ENCODE peak calls at places on chromosomes 7 and 10, in seven cellular contexts. R is GM23248; Y is CD8-positive, alpha-beta memory T cell; X is PC-3; L is HCT116; I is iPS DF 6.9; J is esophagus squamous epithelium. H is an unnamed sample.
A peak's percentile ranks its signal among the peaks of the same experiment; 100 is the strongest.

GRCh38 chr10:17113346-17113745 is 16.3 kb downstream of the CUBN start:
- DNase-seq in R (peak; percentile 20), Y (no peak), X (peak; percentile 74), L (no peak), I (no peak), J (no peak), H (no peak)

GRCh38 chr7:155640629-155641028 is 3.8 kb upstream of the RBM33 start:
- DNase-seq in R (no peak), Y (no peak), X (no peak), L (no peak), I (no peak), J (no peak), H (no peak)

GRCh38 chr7:141748401-141748800 is 10.2 kb downstream of the SSBP1 start:
- DNase-seq in R (no peak), Y (no peak), X (no peak), L (no peak), I (no peak), J (no peak), H (no peak)

GRCh38 chr10:14727389-14727918 is 47.2 kb downstream of the FAM107B start:
- DNase-seq in R (no peak), Y (no peak), X (no peak), L (no peak), I (no peak), J (no peak), H (no peak)

GRCh38 chr7:74453321-74454011 is at the start of gene GTF2IRD1:
- DNase-seq in R (peak; percentile 76), Y (peak; percentile 37), X (peak; percentile 55), L (no peak), I (no peak), J (no peak), H (peak; percentile 88)

GRCh38 chr7:30027065-30027456 is 559 bp upstream of the FKBP14 start:
- DNase-seq in R (peak; percentile 75), Y (peak; percentile 1), X (peak; percentile 76), L (no peak), I (no peak), J (no peak), H (no peak)

GRCh38 chr7:156167987-156168386 is 355.7 kb upstream of the SHH start:
- DNase-seq in R (no peak), Y (no peak), X (no peak), L (no peak), I (no peak), J (no peak), H (peak; percentile 40)

GRCh38 chr7:70710011-70710480 is 421.9 kb upstream of the GALNT17 start:
- DNase-seq in R (peak; percentile 63), Y (no peak), X (no peak), L (no peak), I (no peak), J (no peak), H (no peak)

GRCh38 chr7:7857143-7857583 is 111.4 kb upstream of the GLCCI1 start:
- DNase-seq in R (no peak), Y (no peak), X (no peak), L (no peak), I (no peak), J (no peak), H (no peak)

GRCh38 chr7:15397159-15397550 is 164.7 kb downstream of the AGMO start:
- DNase-seq in R (no peak), Y (no peak), X (no peak), L (no peak), I (no peak), J (no peak), H (no peak)

GRCh38 chr7:7751243-7752092 is 33.1 kb upstream of the RPA3 start:
- DNase-seq in R (no peak), Y (no peak), X (no peak), L (no peak), I (no peak), J (no peak), H (no peak)

GRCh38 chr7:28349637-28350036 is 62.7 kb upstream of the CREB5 start:
- DNase-seq in R (peak; percentile 31), Y (no peak), X (peak; percentile 89), L (no peak), I (no peak), J (no peak), H (no peak)

GRCh38 chr10:34746094-34746493 is 69.0 kb downstream of the PARD3 start:
- DNase-seq in R (no peak), Y (no peak), X (peak; percentile 61), L (peak; percentile 72), I (no peak), J (no peak), H (no peak)

GRCh38 chr10:71921319-71922027 is 42.7 kb upstream of the CHST3 start:
- DNase-seq in R (peak; percentile 42), Y (no peak), X (no peak), L (no peak), I (no peak), J (no peak), H (no peak)

GRCh38 chr7:435518-436366 is 83.9 kb downstream of the PDGFA start:
- DNase-seq in R (peak; percentile 76), Y (no peak), X (peak; percentile 82), L (no peak), I (no peak), J (no peak), H (no peak)

GRCh38 chr10:86314616-86315520 is 51.7 kb downstream of the GRID1 start:
- DNase-seq in R (no peak), Y (no peak), X (no peak), L (no peak), I (no peak), J (no peak), H (peak; percentile 24)

GRCh38 chr7:64990216-64990615 is 620 bp downstream of the ZNF117 start:
- DNase-seq in R (no peak), Y (no peak), X (no peak), L (no peak), I (no peak), J (no peak), H (no peak)

GRCh38 chr7:4629287-4629905 is 52.7 kb upstream of the FOXK1 start:
- DNase-seq in R (peak; percentile 23), Y (no peak), X (no peak), L (no peak), I (no peak), J (no peak), H (no peak)

GRCh38 chr10:61157182-61157581 is 213.2 kb upstream of the RHOBTB1 start:
- DNase-seq in R (no peak), Y (no peak), X (no peak), L (no peak), I (no peak), J (no peak), H (no peak)

GRCh38 chr7:9891056-9891455 is 1082.6 kb upstream of the PHF14 start:
- DNase-seq in R (no peak), Y (no peak), X (no peak), L (no peak), I (no peak), J (no peak), H (no peak)

GRCh38 chr10:6382081-6382480 is 179.3 kb downstream of the PFKFB3 start:
- DNase-seq in R (peak; percentile 40), Y (no peak), X (no peak), L (no peak), I (no peak), J (no peak), H (no peak)

GRCh38 chr10:114652402-114653368 is 5.4 kb downstream of the ABLIM1 start:
- DNase-seq in R (no peak), Y (no peak), X (no peak), L (no peak), I (no peak), J (no peak), H (no peak)

GRCh38 chr10:77248104-77248503 is 389.5 kb downstream of the KCNMA1 start:
- DNase-seq in R (no peak), Y (no peak), X (no peak), L (no peak), I (no peak), J (no peak), H (peak; percentile 58)

GRCh38 chr7:66880009-66880554 is 40.9 kb upstream of the TMEM248 start:
- DNase-seq in R (no peak), Y (no peak), X (no peak), L (no peak), I (no peak), J (no peak), H (no peak)

GRCh38 chr7:138668197-138668596 is 33.0 kb downstream of the SVOPL start:
- DNase-seq in R (no peak), Y (no peak), X (no peak), L (no peak), I (no peak), J (no peak), H (no peak)

GRCh38 chr10:49662169-49662830 is 17.2 kb upstream of the C10orf53 start:
- DNase-seq in R (no peak), Y (no peak), X (no peak), L (no peak), I (no peak), J (no peak), H (no peak)

GRCh38 chr10:47094126-47094525 is 182.9 kb downstream of the PTPN20 start:
- DNase-seq in R (no peak), Y (no peak), X (no peak), L (no peak), I (no peak), J (no peak), H (no peak)

GRCh38 chr7:124074007-124074406 is 41.1 kb upstream of the TMEM229A start:
- DNase-seq in R (no peak), Y (no peak), X (no peak), L (no peak), I (no peak), J (no peak), H (no peak)

GRCh38 chr10:36254191-36254590 is 612.1 kb upstream of the FZD8 start:
- DNase-seq in R (peak; percentile 31), Y (no peak), X (peak; percentile 75), L (no peak), I (no peak), J (no peak), H (no peak)

GRCh38 chr10:124701435-124701834 is 42.7 kb downstream of the FAM53B start:
- DNase-seq in R (peak; percentile 14), Y (no peak), X (no peak), L (no peak), I (no peak), J (no peak), H (no peak)
- H3K4me1 ChIP-seq in R (no peaks in the 10 kb centered on the region), Y (peaks cover 99% of the 10 kb centered on the region), X (no peaks in the 10 kb centered on the region), L (no peaks in the 10 kb centered on the region), I (peaks cover 11% of the 10 kb centered on the region), J (peaks cover 89% of the 10 kb centered on the region), H (no peaks in the 10 kb centered on the region)

GRCh38 chr10:28091913-28092312 is 93.0 kb upstream of the ODAD2 start:
- DNase-seq in R (no peak), Y (no peak), X (no peak), L (no peak), I (no peak), J (no peak), H (no peak)
- H3K27ac ChIP-seq in R (no peak overlapping the region), Y (no peak overlapping the region), X (no peak overlapping the region), L (peak overlapping the region; percentile 96), I (no peak overlapping the region), J (no peak overlapping the region), H (no peak overlapping the region)

DNA sequence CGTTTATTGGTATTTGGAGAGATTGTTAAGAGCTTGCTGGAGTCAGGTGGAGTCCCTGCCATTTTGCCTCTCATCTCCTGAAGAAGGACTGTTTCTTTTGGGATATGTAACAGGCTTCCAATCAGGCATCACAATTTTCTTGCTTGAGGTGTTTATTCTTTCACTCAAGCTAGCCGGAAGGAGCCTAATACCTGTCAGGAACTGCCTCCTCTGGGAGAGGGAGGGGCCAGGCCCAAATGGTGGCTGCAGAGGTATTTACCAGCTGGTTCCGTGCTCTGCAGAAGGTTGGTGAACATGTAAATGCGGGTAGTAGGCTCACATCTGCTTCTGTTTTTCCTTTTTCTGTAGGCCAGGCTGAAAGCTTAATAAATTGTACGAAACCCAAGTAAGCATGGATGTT is 114.0 kb downstream of the TCF7L2 start:
- DNase-seq in R (no peak), Y (no peak), X (no peak), L (no peak), I (no peak), J (no peak), H (peak; percentile 51)
- H3K4me1 ChIP-seq in R (peaks cover 31% of the 10 kb centered on the region), Y (peaks cover 12% of the 10 kb centered on the region), X (no peaks in the 10 kb centered on the region), L (peaks cover 80% of the 10 kb centered on the region), I (peaks cover 4% of the 10 kb centered on the region), J (peaks cover 28% of the 10 kb centered on the region), H (peaks cover 53% of the 10 kb centered on the region)

GRCh38 chr7:114943953-114944741 is 22.3 kb downstream of the MDFIC start:
- DNase-seq in R (peak; percentile 23), Y (no peak), X (no peak), L (no peak), I (no peak), J (no peak), H (no peak)
- H3K27ac ChIP-seq in R (peak overlapping the region; percentile 90), Y (no peak overlapping the region), X (no peak overlapping the region), L (no peak overlapping the region), I (no peak overlapping the region), J (peak overlapping the region; percentile 75), H (no peak overlapping the region)

H was measured in endodermal cell.